ENCODE peak calls at places on chromosomes 7 and 10, in nine cellular contexts. W, G, I, C, F, X, E, O and S are unnamed samples.

GRCh38 chr7:123881300-123881699 is 36.3 kb downstream of the HYAL4 start:
- DNase-seq in X (no peak), W (no peak), C (no peak), I (no peak), E (no peak), F (no peak), O (no peak), G (no peak), S (no peak)

GRCh38 chr7:157009778-157010587 is 480 bp downstream of the MNX1 start:
- DNase-seq in G (no peak), I (no peak), W (no peak), E (no peak), O (no peak), X (no peak), F (peak; percentile 68), C (no peak), S (no peak)

GRCh38 chr7:87474533-87475358 is 734 bp downstream of the ABCB4 start:
- DNase-seq in O (no peak), X (no peak), G (peak; percentile 85), E (no peak), F (peak; percentile 35), I (no peak), C (peak; percentile 65), W (peak; percentile 32), S (peak; percentile 2)

GRCh38 chr7:116218747-116219146 is 8.4 kb downstream of the TES start:
- DNase-seq in C (no peak), G (no peak), E (no peak), X (no peak), O (no peak), I (no peak), F (no peak), W (no peak), S (no peak)

GRCh38 chr10:126661356-126661755 is 9.1 kb downstream of the C10orf90 start:
- DNase-seq in X (no peak), G (no peak), O (no peak), E (no peak), F (no peak), I (no peak), W (no peak), C (no peak), S (no peak)

GRCh38 chr7:505171-505570 is 14.5 kb downstream of the PDGFA start:
- DNase-seq in E (no peak), G (no peak), F (no peak), X (no peak), I (no peak), O (no peak), C (no peak), W (no peak), S (no peak)

GRCh38 chr10:126198681-126199080 is 189.6 kb downstream of the ADAM12 start:
- DNase-seq in F (no peak), E (no peak), I (no peak), X (no peak), G (no peak), W (no peak), C (peak; percentile 38), O (no peak), S (no peak)

GRCh38 chr7:102469351-102469971 is 4.7 kb downstream of the LRWD1 start:
- DNase-seq in C (no peak), F (no peak), O (no peak), W (no peak), X (no peak), G (no peak), E (no peak), I (no peak), S (no peak)

GRCh38 chr7:158280467-158281154 is 307.0 kb downstream of the PTPRN2 start:
- DNase-seq in I (no peak), E (no peak), F (peak; percentile 8), C (no peak), O (no peak), W (no peak), X (peak; percentile 7), G (no peak), S (no peak)

GRCh38 chr7:29140873-29141468 is 5.4 kb downstream of the CPVL start:
- DNase-seq in G (no peak), O (no peak), F (no peak), X (peak; percentile 40), E (no peak), C (no peak), W (peak; percentile 60), I (no peak), S (no peak)

GRCh38 chr7:2483495-2483894 is 7.3 kb upstream of the GRIFIN start:
- DNase-seq in O (no peak), F (peak; percentile 87), X (no peak), I (no peak), W (no peak), G (no peak), C (no peak), E (no peak), S (no peak)

GRCh38 chr10:90935581-90936292 is 14.8 kb upstream of the ANKRD1 start:
- DNase-seq in I (no peak), E (no peak), X (no peak), G (no peak), W (no peak), O (no peak), C (peak; percentile 45), F (no peak), S (no peak)

GRCh38 chr10:90927293-90927692 is 6.4 kb upstream of the ANKRD1 start:
- DNase-seq in C (no peak), E (no peak), O (no peak), G (no peak), X (no peak), I (no peak), F (no peak), W (no peak), S (no peak)

GRCh38 chr10:90929179-90929578 is 8.3 kb upstream of the ANKRD1 start:
- DNase-seq in I (no peak), F (no peak), E (no peak), W (no peak), C (no peak), O (no peak), G (no peak), X (no peak), S (no peak)

GRCh38 chr10:90930070-90930837 is 9.4 kb upstream of the ANKRD1 start:
- DNase-seq in G (no peak), F (no peak), E (no peak), W (no peak), C (peak; percentile 89), I (no peak), X (no peak), O (no peak), S (peak; percentile 84)

GRCh38 chr10:90930971-90931841 is 10.3 kb upstream of the ANKRD1 start:
- DNase-seq in G (no peak), F (no peak), O (no peak), C (peak; percentile 99), I (no peak), W (no peak), E (no peak), X (peak; percentile 60), S (peak; percentile 84)
- H3K4me3 ChIP-seq in G (no peak overlapping the region), F (no peak overlapping the region), O (no peak overlapping the region), C (no peak overlapping the region), I (no peak overlapping the region), W (no peak overlapping the region), E (no peak overlapping the region), X (no peak overlapping the region), S (no peak overlapping the region)

DNA sequence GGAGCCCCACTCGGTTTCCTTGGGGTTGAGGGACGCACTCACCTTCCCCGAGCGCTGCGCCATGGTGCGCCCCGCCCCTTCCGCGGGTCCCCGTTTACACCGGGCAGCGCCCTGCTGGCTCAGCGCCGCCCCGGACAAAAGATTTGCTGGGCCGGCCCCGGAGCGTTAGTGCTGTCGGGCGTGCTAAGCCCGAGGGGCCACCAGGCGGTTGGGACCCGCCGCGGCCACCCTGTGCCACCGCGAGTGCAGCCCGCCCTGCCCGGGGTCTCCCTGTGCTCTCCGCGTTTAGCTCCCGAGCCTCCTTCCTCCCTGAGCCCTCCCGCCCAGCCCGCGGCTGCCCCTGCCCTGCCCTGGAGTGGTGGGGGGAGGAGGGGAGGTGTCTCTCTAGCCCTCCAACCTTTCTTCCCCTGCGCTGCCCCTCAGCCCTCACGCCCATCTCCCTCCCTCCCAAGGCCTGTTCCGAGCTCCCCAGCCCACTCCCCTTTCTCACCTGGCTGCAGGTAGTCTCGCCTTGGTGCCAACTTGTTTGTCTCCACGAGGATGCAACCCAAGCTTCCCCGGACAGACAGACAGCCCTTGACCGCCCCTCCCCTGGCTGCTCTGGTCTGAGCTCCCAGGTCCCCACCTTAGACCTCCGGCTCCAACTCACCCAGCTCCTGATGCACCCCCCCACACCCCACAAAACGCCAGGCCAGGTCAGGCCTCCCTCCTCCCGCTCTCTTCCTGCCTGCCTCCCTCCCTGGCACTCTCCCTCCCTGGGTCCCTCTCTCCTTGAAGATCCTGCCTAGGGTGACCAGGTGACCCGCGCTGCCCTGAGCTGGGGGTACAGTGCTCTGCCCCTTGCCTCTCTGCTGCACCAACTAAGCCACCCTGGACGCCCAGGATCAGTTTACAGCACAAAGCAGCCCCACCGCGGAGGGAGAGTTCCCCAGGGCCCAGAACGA is at the start of gene CRYGN:
- DNase-seq in O (no peak), I (no peak), X (no peak), F (peak; percentile 78), W (no peak), E (no peak), C (no peak), G (no peak), S (no peak)
- H3K4me3 ChIP-seq in O (no peak within 1 kb of the TSS), I (peak within 1 kb of the TSS; percentile 35), X (no peak within 1 kb of the TSS), F (peak within 1 kb of the TSS; percentile 19), W (peak within 1 kb of the TSS; percentile 7), E (peak within 1 kb of the TSS; percentile 28), C (no peak within 1 kb of the TSS), G (no peak within 1 kb of the TSS), S (peak within 1 kb of the TSS; percentile 29)

DNA sequence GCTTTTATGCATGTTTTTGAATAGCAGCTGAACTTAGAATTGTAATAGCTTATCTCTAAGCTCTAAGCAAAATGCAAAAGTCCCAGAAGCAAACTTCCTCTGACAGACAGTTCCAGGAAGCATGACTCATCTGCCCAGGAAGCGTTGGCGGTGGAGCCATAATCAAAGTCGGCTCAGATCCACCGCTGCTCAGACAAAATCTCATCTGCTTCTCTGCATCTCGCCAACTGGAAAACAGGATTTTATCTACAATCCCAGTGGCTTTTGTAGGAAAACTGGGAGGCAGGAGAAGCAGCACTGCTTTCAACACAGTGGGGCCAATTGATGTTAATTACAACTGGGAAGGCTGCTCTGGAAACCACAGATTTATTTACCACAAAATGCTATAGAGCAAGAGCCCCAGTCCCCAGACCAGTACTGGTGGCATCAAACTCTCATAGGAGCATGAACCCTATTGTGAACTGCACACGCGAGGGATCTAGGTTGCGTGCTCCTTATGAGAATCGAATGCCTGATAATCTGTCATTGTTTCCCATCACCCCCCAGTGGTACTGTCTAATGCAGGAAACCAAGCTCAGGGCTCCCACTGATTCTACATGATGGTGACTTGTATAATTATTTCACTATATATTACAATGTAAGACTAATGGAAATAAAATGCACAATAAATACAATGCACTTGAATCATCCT is 99.9 kb downstream of the CUBN start:
- DNase-seq in G (peak; percentile 11), I (peak; percentile 57), C (peak; percentile 90), O (peak; percentile 91), E (peak; percentile 68), X (peak; percentile 78), W (peak; percentile 53), F (peak; percentile 44), S (peak; percentile 58)
- H3K4me3 ChIP-seq in G (no peak overlapping the region), I (peak overlapping the region; percentile 58), C (peak overlapping the region; percentile 16), O (no peak overlapping the region), E (peak overlapping the region; percentile 51), X (no peak overlapping the region), W (no peak overlapping the region), F (peak overlapping the region; percentile 17), S (peak overlapping the region; percentile 23)

DNA sequence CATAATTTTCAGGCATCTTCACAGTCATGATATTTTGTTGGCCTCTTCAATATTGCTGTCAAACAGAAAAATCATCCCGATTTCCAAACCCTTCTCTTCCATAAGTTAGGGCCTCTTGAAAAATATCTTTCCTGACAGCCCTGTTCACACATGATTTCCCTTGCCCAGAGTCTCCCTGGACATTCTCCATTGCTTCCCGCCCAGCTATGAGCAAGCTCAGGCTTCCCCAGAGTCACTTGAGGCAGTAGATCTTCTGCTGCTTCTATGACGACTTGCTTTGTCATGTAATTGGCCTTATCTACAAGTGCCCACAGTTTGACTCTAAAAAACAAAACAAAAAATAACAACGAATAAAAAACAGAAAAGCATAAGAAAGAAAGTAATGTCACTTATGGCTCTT is 170.6 kb downstream of the BMPER start:
- DNase-seq in E (no peak), X (no peak), C (no peak), F (no peak), W (no peak), O (no peak), G (no peak), I (no peak), S (no peak)
- H3K4me3 ChIP-seq in E (no peak overlapping the region), X (no peak overlapping the region), C (no peak overlapping the region), F (no peak overlapping the region), W (no peak overlapping the region), O (no peak overlapping the region), G (no peak overlapping the region), I (no peak overlapping the region), S (no peak overlapping the region)